ENCODE peak calls at places on chromosomes 12 and 14, in nine cellular contexts. G is hepatocyte; O is esophagus squamous epithelium; P is effector memory CD4-positive, alpha-beta T cell; R is cardiac muscle cell; E is fibroblast of lung; A is neural progenitor cell; L is Panc1; U is ascending aorta. Q is an unnamed sample.

GRCh38 chr14:40115583-40115982 is 683.4 kb upstream of the FBXO33 start:
- DNase-seq in G (no peak), O (no peak), P (no peak), R (no peak), E (peak; percentile 4), A (no peak), L (no peak), U (no peak), Q (no peak)

GRCh38 chr12:47033081-47033480 is 46.3 kb upstream of the PCED1B start:
- DNase-seq in G (peak; percentile 37), O (no peak), P (no peak), R (no peak), E (peak; percentile 19), A (no peak), L (no peak), U (peak; percentile 68), Q (no peak)

GRCh38 chr12:753401-754237 is 1.2 kb downstream of the WNK1 start:
- DNase-seq in G (peak; percentile 60), O (no peak), P (peak; percentile 13), R (peak; percentile 56), E (peak; percentile 21), A (peak; percentile 57), L (no peak), U (peak; percentile 81), Q (peak; percentile 73)

GRCh38 chr12:89707623-89707991 is 1.0 kb downstream of the ATP2B1 start:
- DNase-seq in G (peak; percentile 49), O (no peak), P (no peak), R (peak; percentile 59), E (no peak), A (peak; percentile 79), L (no peak), U (no peak), Q (peak; percentile 60)

GRCh38 chr12:76558684-76559276 is 791 bp downstream of the OSBPL8 start:
- DNase-seq in G (peak; percentile 61), O (peak; percentile 27), P (peak; percentile 84), R (peak; percentile 75), E (peak; percentile 51), A (peak; percentile 64), L (no peak), U (peak; percentile 76), Q (peak; percentile 50)

GRCh38 chr12:27335364-27336145 is 2.9 kb downstream of the BMAL2 start:
- DNase-seq in G (no peak), O (no peak), P (no peak), R (no peak), E (peak; percentile 40), A (no peak), L (no peak), U (no peak), Q (no peak)

GRCh38 chr12:116426391-116427136 is 132.6 kb upstream of the MAP1LC3B2 start:
- DNase-seq in G (peak; percentile 91), O (no peak), P (no peak), R (peak; percentile 55), E (peak; percentile 97), A (peak; percentile 50), L (peak; percentile 7), U (peak; percentile 95), Q (peak; percentile 66)

GRCh38 chr14:26138764-26139445 is 458.9 kb downstream of the NOVA1 start:
- DNase-seq in G (peak; percentile 16), O (no peak), P (no peak), R (no peak), E (peak; percentile 20), A (peak; percentile 56), L (no peak), U (no peak), Q (no peak)

GRCh38 chr12:107395817-107396216 is 289.8 kb upstream of the PWP1 start:
- DNase-seq in G (no peak), O (no peak), P (no peak), R (no peak), E (no peak), A (no peak), L (no peak), U (no peak), Q (no peak)

GRCh38 chr12:25958254-25959068 is at the start of gene RASSF8:
- DNase-seq in G (peak; percentile 93), O (no peak), P (no peak), R (peak; percentile 93), E (peak; percentile 70), A (peak; percentile 95), L (no peak), U (peak; percentile 81), Q (peak; percentile 94)

GRCh38 chr14:76546426-76547221 is 170.7 kb downstream of the ESRRB start:
- DNase-seq in G (peak; percentile 35), O (no peak), P (no peak), R (peak; percentile 67), E (no peak), A (peak; percentile 78), L (peak; percentile 5), U (no peak), Q (peak; percentile 83)

GRCh38 chr14:69449216-69449615 is 35.3 kb upstream of the PLEKHD1 start:
- DNase-seq in G (no peak), O (no peak), P (no peak), R (no peak), E (no peak), A (no peak), L (no peak), U (no peak), Q (no peak)

GRCh38 chr12:63151898-63152700 is 1.1 kb upstream of the AVPR1A start:
- DNase-seq in G (peak; percentile 68), O (no peak), P (no peak), R (peak; percentile 65), E (peak; percentile 38), A (peak; percentile 88), L (peak; percentile 20), U (no peak), Q (peak; percentile 69)

GRCh38 chr12:122028601-122029560 is 7.2 kb downstream of the BCL7A start:
- DNase-seq in G (no peak), O (no peak), P (no peak), R (no peak), E (no peak), A (no peak), L (no peak), U (no peak), Q (peak; percentile 47)

GRCh38 chr14:69878251-69878650 is 965 bp upstream of the SMOC1 start:
- DNase-seq in G (no peak), O (no peak), P (no peak), R (no peak), E (no peak), A (peak; percentile 16), L (no peak), U (no peak), Q (peak; percentile 36)

GRCh38 chr14:100679170-100679569 is 47.5 kb upstream of the DLK1 start:
- DNase-seq in G (no peak), O (no peak), P (no peak), R (no peak), E (no peak), A (no peak), L (no peak), U (no peak), Q (no peak)

GRCh38 chr12:119409043-119409442 is 74.5 kb downstream of the CCDC60 start:
- DNase-seq in G (no peak), O (no peak), P (no peak), R (no peak), E (no peak), A (no peak), L (no peak), U (no peak), Q (no peak)

GRCh38 chr12:2244013-2244861 is 191.4 kb downstream of the CACNA1C start:
- DNase-seq in G (peak; percentile 76), O (no peak), P (no peak), R (peak; percentile 76), E (peak; percentile 98), A (peak; percentile 76), L (no peak), U (peak; percentile 79), Q (peak; percentile 71)

GRCh38 chr12:6336079-6336858 is 5.6 kb downstream of the TNFRSF1A start:
- DNase-seq in G (peak; percentile 97), O (peak; percentile 74), P (peak; percentile 26), R (peak; percentile 93), E (peak; percentile 100), A (peak; percentile 96), L (peak; percentile 93), U (peak; percentile 97), Q (peak; percentile 96)

GRCh38 chr14:80298491-80299017 is 87.2 kb upstream of the DIO2 start:
- DNase-seq in G (no peak), O (no peak), P (no peak), R (no peak), E (no peak), A (no peak), L (no peak), U (no peak), Q (no peak)
- H3K27me3 ChIP-seq in G (no peaks in the 10 kb centered on the region), O (no peaks in the 10 kb centered on the region), P (no peaks in the 10 kb centered on the region), R (no peaks in the 10 kb centered on the region), E (no peaks in the 10 kb centered on the region), A (no peaks in the 10 kb centered on the region), L (no peaks in the 10 kb centered on the region), U (no peaks in the 10 kb centered on the region), Q (no peaks in the 10 kb centered on the region)

GRCh38 chr12:49968431-49968830 is 4.3 kb upstream of the AQP6 start:
- DNase-seq in G (no peak), O (no peak), P (no peak), R (no peak), E (no peak), A (no peak), L (no peak), U (no peak), Q (peak; percentile 51)
- H3K27me3 ChIP-seq in G (peaks cover 18% of the 10 kb centered on the region), O (no peaks in the 10 kb centered on the region), P (peaks cover 10% of the 10 kb centered on the region), R (peaks cover 15% of the 10 kb centered on the region), E (peaks cover 52% of the 10 kb centered on the region), A (peaks cover 75% of the 10 kb centered on the region), L (no peaks in the 10 kb centered on the region), U (no peaks in the 10 kb centered on the region), Q (peaks cover 14% of the 10 kb centered on the region)

GRCh38 chr12:114672817-114673168 is 11.2 kb downstream of the TBX3 start:
- DNase-seq in G (peak; percentile 46), O (no peak), P (no peak), R (no peak), E (no peak), A (no peak), L (no peak), U (no peak), Q (no peak)

GRCh38 chr12:114671664-114672476 is 12.1 kb downstream of the TBX3 start:
- DNase-seq in G (peak; percentile 75), O (no peak), P (no peak), R (no peak), E (no peak), A (peak; percentile 75), L (no peak), U (no peak), Q (peak; percentile 84)

GRCh38 chr12:114676142-114676741 is 7.7 kb downstream of the TBX3 start:
- DNase-seq in G (no peak), O (no peak), P (no peak), R (no peak), E (no peak), A (peak; percentile 15), L (no peak), U (no peak), Q (no peak)

GRCh38 chr12:114673169-114673833 is 10.7 kb downstream of the TBX3 start:
- DNase-seq in G (peak; percentile 68), O (no peak), P (no peak), R (peak; percentile 82), E (peak; percentile 83), A (peak; percentile 45), L (no peak), U (no peak), Q (peak; percentile 82)

GRCh38 chr12:114674201-114675047 is 9.6 kb downstream of the TBX3 start:
- DNase-seq in G (peak; percentile 41), O (no peak), P (no peak), R (no peak), E (no peak), A (peak; percentile 56), L (no peak), U (no peak), Q (peak; percentile 82)
- H3K27me3 ChIP-seq in G (no peaks in the 10 kb centered on the region), O (no peaks in the 10 kb centered on the region), P (peaks cover 11% of the 10 kb centered on the region), R (peaks cover 18% of the 10 kb centered on the region), E (no peaks in the 10 kb centered on the region), A (peaks cover 100% of the 10 kb centered on the region), L (no peaks in the 10 kb centered on the region), U (no peaks in the 10 kb centered on the region), Q (peaks cover 99% of the 10 kb centered on the region)

GRCh38 chr14:23579311-23579630 is 681 bp upstream of the JPH4 start:
- DNase-seq in G (no peak), O (no peak), P (no peak), R (no peak), E (no peak), A (no peak), L (no peak), U (no peak), Q (peak; percentile 43)
- H3K27me3 ChIP-seq in G (peaks cover 56% of the 10 kb centered on the region), O (peaks cover 27% of the 10 kb centered on the region), P (peaks cover 36% of the 10 kb centered on the region), R (peaks cover 53% of the 10 kb centered on the region), E (peaks cover 31% of the 10 kb centered on the region), A (peaks cover 44% of the 10 kb centered on the region), L (no peaks in the 10 kb centered on the region), U (peaks cover 26% of the 10 kb centered on the region), Q (peaks cover 43% of the 10 kb centered on the region)

Q was measured in H7.